ENCODE peak calls at places on chromosomes 16 and 17, in seven cellular contexts. Y, C, G, T, D, A and P are unnamed samples. For H3K9me3 and H3K36me3, the result is how much of the 10 kb centered on the place peaks cover.

GRCh38 chr17:19372439-19372838 is 5.9 kb upstream of the MAPK7 start:
- DNase-seq in Y (no peak), C (no peak), G (peak), T (no peak), D (no peak), A (no peak), P (no peak)

GRCh38 chr17:17026163-17026562 is 16.1 kb upstream of the MPRIP start:
- DNase-seq in Y (no peak), C (peak), G (no peak), T (no peak), D (no peak), A (no peak), P (no peak)

GRCh38 chr16:89660146-89660545 is 2.5 kb downstream of the SPATA33 start:
- DNase-seq in Y (no peak), C (peak), G (no peak), T (no peak), D (no peak), A (no peak), P (no peak)

GRCh38 chr16:66824006-66824405 is 6.8 kb downstream of the NAE1 start:
- DNase-seq in Y (no peak), C (no peak), G (no peak), T (no peak), D (no peak), A (no peak), P (no peak)

GRCh38 chr16:58057126-58057525 is 31.6 kb downstream of the MMP15 start:
- DNase-seq in Y (no peak), C (no peak), G (no peak), T (no peak), D (no peak), A (no peak), P (no peak)

GRCh38 chr17:62931101-62931500 is 34.9 kb upstream of the TANC2 start:
- DNase-seq in Y (no peak), C (no peak), G (no peak), T (no peak), D (no peak), A (no peak), P (no peak)

GRCh38 chr17:1420981-1421380 is 21.0 kb upstream of the YWHAE start:
- DNase-seq in Y (no peak), C (no peak), G (no peak), T (no peak), D (no peak), A (no peak), P (no peak)

GRCh38 chr17:60557805-60558204 is 31.8 kb upstream of the APPBP2 start:
- DNase-seq in Y (no peak), C (no peak), G (no peak), T (no peak), D (no peak), A (no peak), P (no peak)

GRCh38 chr16:78560997-78561396 is 461.5 kb downstream of the WWOX start:
- DNase-seq in Y (no peak), C (no peak), G (no peak), T (no peak), D (no peak), A (no peak), P (no peak)
- H3K9me3 ChIP-seq in Y (under half), C (under half), G (under half), T (under half), D (under half), A (under half), P (under half)

DNA sequence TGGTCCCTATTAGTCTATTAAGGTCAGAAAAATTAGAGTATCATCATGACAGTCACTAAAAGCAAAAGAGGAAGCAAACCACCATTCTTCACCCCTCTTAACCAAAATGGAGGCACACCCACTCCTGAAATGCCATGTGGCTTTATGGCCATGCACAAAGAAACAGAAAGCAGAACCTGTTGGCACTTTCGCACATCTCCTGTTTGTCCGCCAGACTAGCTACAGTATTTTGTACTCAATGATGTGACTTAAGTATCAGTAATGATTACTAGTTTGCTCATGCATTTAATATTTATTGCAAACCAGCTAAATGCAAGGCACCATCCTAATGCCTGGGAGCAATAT is 70.2 kb upstream of the GNAO1 start:
- DNase-seq in Y (no peak), C (no peak), G (no peak), T (no peak), D (no peak), A (no peak), P (no peak)
- H3K4me3 ChIP-seq in Y (no peak), C (no peak), G (no peak), T (no peak), D (no peak), A (no peak), P (no peak)

GRCh38 chr16:22314661-22315626 is 17.7 kb downstream of the POLR3E start:
- DNase-seq in Y (no peak), C (no peak), G (no peak), T (no peak), D (no peak), A (peak), P (no peak)

GRCh38 chr16:22317001-22317530 is 19.9 kb downstream of the POLR3E start:
- DNase-seq in Y (no peak), C (no peak), G (no peak), T (no peak), D (no peak), A (peak), P (no peak)

GRCh38 chr16:22316411-22316811 is 19.2 kb downstream of the POLR3E start:
- DNase-seq in Y (no peak), C (no peak), G (no peak), T (no peak), D (no peak), A (peak), P (no peak)

GRCh38 chr16:22317625-22318024 is 20.4 kb downstream of the POLR3E start:
- DNase-seq in Y (no peak), C (no peak), G (no peak), T (no peak), D (no peak), A (peak), P (no peak)

DNA sequence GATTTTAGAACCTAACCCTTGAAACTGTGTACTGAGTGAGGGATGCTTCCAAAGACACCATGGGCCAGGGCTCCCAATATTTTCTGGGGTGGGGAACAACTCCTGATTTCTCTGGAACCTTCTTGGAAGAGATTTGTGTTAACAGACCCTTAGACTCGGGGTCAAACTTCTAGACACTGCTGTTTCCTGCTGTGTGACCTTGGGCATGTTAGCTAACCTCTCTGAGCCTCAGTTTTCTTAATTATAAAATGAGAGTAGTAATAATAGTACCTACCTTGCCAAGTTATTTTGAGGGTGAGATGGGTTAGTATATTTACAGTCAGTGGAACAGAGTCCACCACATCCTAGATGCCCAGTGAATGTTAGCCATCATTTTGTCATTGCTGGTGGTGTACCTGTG is 18.8 kb downstream of the POLR3E start:
- DNase-seq in Y (no peak), C (no peak), G (no peak), T (no peak), D (no peak), A (peak), P (no peak)
- H3K36me3 ChIP-seq in Y (under half), C (under half), G (half or more), T (under half), D (half or more), A (half or more), P (half or more)

GRCh38 chr17:193841-194806 is 12.7 kb upstream of the DOC2B start:
- DNase-seq in Y (no peak), C (no peak), G (peak), T (no peak), D (no peak), A (no peak), P (no peak)

GRCh38 chr17:192666-193425 is 11.4 kb upstream of the DOC2B start:
- DNase-seq in Y (no peak), C (no peak), G (peak), T (no peak), D (no peak), A (no peak), P (no peak)

GRCh38 chr17:197352-197751 is 15.9 kb upstream of the DOC2B start:
- DNase-seq in Y (no peak), C (no peak), G (no peak), T (no peak), D (no peak), A (no peak), P (no peak)

GRCh38 chr17:194844-195602 is 13.6 kb upstream of the DOC2B start:
- DNase-seq in Y (no peak), C (no peak), G (no peak), T (no peak), D (no peak), A (no peak), P (no peak)

DNA sequence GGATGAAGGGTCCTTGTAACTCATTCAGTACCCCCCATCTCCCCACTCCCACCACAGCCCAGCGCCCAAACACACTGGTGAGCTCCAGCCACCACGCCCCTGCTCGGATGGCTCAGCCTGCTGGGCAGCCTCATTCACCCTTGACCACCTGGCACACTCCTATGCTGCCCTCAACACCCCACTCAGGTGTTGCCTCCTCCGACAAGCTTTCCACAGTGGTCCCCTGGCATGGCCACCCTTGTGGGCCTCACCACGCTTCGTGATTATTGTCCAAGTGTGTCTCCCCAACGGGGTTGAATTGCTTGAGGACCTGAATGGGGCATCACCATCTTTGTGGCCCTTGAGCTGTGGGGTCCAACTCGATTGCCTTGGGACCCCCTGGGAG is 12.0 kb upstream of the DOC2B start:
- DNase-seq in Y (no peak), C (no peak), G (peak), T (no peak), D (no peak), A (no peak), P (no peak)
- H3K9me3 ChIP-seq in Y (under half), C (under half), G (under half), T (under half), D (under half), A (under half), P (under half)

DNA sequence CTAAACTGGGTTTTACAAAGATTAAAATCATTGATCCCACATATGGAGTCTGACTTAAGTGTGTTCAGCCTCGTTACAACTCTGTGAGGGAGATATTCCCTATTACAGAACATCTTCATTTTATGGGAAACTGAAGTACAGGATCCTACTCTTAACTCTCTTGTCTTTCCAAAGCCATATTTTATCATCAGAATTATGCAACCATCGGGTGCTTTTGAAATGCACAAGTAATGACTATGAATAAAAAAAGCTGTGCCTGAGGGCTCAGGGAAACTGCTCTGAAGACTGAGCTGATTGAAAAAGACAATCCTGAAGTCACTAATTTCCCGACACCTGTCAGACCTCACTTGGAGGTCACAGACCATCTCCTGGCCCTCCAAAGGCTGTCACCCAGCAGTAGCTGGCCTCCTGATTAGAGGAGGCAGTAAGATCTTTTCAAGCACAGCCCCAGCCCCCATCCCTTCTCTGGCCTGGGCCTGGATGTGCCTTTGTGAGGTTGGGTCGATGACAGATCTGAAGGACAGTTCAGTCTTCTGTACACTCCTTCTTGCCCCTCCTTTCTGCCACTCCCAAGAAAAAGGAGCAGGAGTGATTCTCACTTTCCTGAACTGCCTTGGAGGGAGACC is 5.6 kb downstream of the AKAP1 start:
- DNase-seq in Y (no peak), C (no peak), G (no peak), T (no peak), D (no peak), A (no peak), P (no peak)
- H3K4me3 ChIP-seq in Y (no peak), C (no peak), G (no peak), T (no peak), D (peak), A (no peak), P (no peak)

DNA sequence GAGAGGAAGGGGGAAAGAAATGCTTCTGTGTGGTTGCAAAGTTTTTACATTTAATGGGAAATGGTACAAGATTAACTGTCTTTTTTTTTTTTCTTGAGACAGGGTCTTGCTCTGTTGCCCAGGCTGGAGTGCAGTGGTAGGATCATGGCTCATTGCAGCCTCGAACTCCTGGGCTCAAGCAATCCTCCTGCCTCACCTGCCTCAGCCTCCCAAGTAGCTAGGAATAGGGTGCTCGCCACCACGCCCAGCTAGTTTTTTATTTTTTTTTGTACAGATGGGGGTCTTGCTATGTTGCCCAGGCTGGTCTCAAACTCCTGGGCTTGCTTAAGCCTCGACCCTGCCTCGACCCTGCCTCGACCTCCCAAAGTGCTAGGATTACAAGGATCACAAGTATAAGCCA is 3.8 kb upstream of the ROGDI start:
- DNase-seq in Y (no peak), C (no peak), G (no peak), T (no peak), D (no peak), A (no peak), P (no peak)
- H3K36me3 ChIP-seq in Y (under half), C (under half), G (under half), T (under half), D (half or more), A (half or more), P (half or more)

GRCh38 chr17:52758481-52758880 is 600.0 kb upstream of the CA10 start:
- DNase-seq in Y (no peak), C (no peak), G (no peak), T (no peak), D (no peak), A (no peak), P (no peak)

GRCh38 chr17:52751051-52751450 is 592.5 kb upstream of the CA10 start:
- DNase-seq in Y (no peak), C (peak), G (no peak), T (no peak), D (no peak), A (no peak), P (no peak)

GRCh38 chr17:52759864-52760263 is 601.4 kb upstream of the CA10 start:
- DNase-seq in Y (no peak), C (no peak), G (no peak), T (no peak), D (no peak), A (no peak), P (no peak)

GRCh38 chr17:52756739-52757138 is 598.2 kb upstream of the CA10 start:
- DNase-seq in Y (no peak), C (no peak), G (no peak), T (no peak), D (no peak), A (no peak), P (no peak)

GRCh38 chr17:52754838-52755237 is 596.3 kb upstream of the CA10 start:
- DNase-seq in Y (no peak), C (no peak), G (no peak), T (no peak), D (no peak), A (no peak), P (no peak)
- H3K9me3 ChIP-seq in Y (under half), C (under half), G (under half), T (under half), D (under half), A (under half), P (under half)

GRCh38 chr17:6554336-6554735 is 2.0 kb downstream of the PITPNM3 start:
- DNase-seq in Y (no peak), C (peak), G (no peak), T (no peak), D (no peak), A (no peak), P (no peak)

GRCh38 chr17:6556121-6557039 is at the start of gene PITPNM3:
- DNase-seq in Y (peak), C (peak), G (no peak), T (peak), D (no peak), A (no peak), P (no peak)

GRCh38 chr17:6554871-6555330 is 1.5 kb downstream of the PITPNM3 start:
- DNase-seq in Y (no peak), C (peak), G (no peak), T (peak), D (no peak), A (no peak), P (no peak)

GRCh38 chr17:6557040-6557438 is 684 bp upstream of the PITPNM3 start:
- DNase-seq in Y (no peak), C (peak), G (no peak), T (no peak), D (no peak), A (no peak), P (no peak)

DNA sequence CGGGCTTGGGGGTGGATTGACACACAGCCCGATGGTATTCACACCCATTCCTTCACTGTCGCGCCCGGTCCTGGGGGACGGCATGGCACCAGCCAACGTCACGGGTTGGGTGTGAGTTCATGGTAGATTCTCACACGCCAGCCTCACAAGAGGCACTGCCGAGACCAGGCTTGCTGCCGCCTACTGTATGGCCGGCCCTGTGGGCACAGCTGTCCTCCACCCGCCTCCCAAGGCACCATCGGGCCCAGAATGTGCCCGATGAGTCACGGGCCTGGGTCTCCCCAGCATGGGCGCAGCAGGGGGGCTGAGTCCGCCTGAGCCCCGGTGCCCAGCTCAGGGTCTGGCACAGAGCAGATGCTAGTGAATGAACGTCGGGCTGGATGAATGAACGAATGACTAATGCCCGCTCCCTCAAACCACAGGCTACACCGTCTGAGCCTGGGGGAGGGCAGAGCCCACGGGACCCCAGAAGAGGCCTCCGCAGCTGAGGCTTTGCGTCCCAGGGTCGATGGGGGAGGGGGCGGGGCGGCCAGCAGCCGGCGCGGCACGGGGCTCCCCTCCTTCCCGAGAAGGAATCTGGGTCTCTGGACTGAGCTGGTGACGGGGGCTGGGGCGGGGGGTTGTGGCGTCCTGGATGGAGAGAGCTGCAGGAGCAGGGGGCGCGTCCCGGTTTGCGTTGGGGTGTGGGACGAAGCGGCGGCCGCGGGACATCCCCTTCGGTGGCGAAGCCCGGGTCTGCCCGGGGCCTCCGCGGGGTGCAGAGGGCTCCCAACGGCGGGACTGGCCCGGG is 829 bp downstream of the PITPNM3 start:
- DNase-seq in Y (peak), C (no peak), G (no peak), T (peak), D (no peak), A (no peak), P (peak)
- H3K4me3 ChIP-seq in Y (peak), C (peak), G (no peak), T (peak), D (peak), A (peak), P (peak)